ENCODE peak calls at places on chromosomes 4 and X, in four cellular contexts. One of them, this sample, is unnamed.

GRCh38 chr4:70437212-70437611 is 34.8 kb upstream of the MUC7 start:
- DNase-seq in stimulated activated CD4-positive, alpha-beta T cell treated with anti-CD3 and anti-CD28 coated beads, Interleukin-4, amount 100 ng/mL, for 24 hours: no peak
- DNase-seq in HT1080: no peak
- DNase-seq in Calu3: no peak
- DNase-seq in this sample: no peak

GRCh38 chrX:21691512-21692018 is 33.4 kb upstream of the KLHL34 start:
- DNase-seq in Calu3: no peak
- DNase-seq in HT1080: peak
- DNase-seq in stimulated activated CD4-positive, alpha-beta T cell treated with anti-CD3 and anti-CD28 coated beads, Interleukin-4, amount 100 ng/mL, for 24 hours: no peak
- DNase-seq in this sample: no peak

GRCh38 chr4:7403001-7403400 is 31.7 kb downstream of the PSAPL1 start:
- DNase-seq in HT1080: no peak
- DNase-seq in stimulated activated CD4-positive, alpha-beta T cell treated with anti-CD3 and anti-CD28 coated beads, Interleukin-4, amount 100 ng/mL, for 24 hours: no peak
- DNase-seq in Calu3: peak
- DNase-seq in this sample: no peak

GRCh38 chr4:122731676-122732075 is 828 bp upstream of the BBS12 start:
- DNase-seq in stimulated activated CD4-positive, alpha-beta T cell treated with anti-CD3 and anti-CD28 coated beads, Interleukin-4, amount 100 ng/mL, for 24 hours: no peak
- DNase-seq in HT1080: no peak
- DNase-seq in Calu3: no peak
- DNase-seq in this sample: no peak

GRCh38 chr4:167219090-167219489 is 15.2 kb downstream of the SPOCK3 start:
- DNase-seq in Calu3: no peak
- DNase-seq in stimulated activated CD4-positive, alpha-beta T cell treated with anti-CD3 and anti-CD28 coated beads, Interleukin-4, amount 100 ng/mL, for 24 hours: no peak
- DNase-seq in HT1080: no peak
- DNase-seq in this sample: no peak

GRCh38 chrX:15514279-15514678 is 13.7 kb downstream of the BMX start:
- DNase-seq in Calu3: no peak
- DNase-seq in stimulated activated CD4-positive, alpha-beta T cell treated with anti-CD3 and anti-CD28 coated beads, Interleukin-4, amount 100 ng/mL, for 24 hours: no peak
- DNase-seq in HT1080: no peak
- DNase-seq in this sample: no peak

GRCh38 chr4:15914291-15914690 is 24.2 kb downstream of the FGFBP1 start:
- DNase-seq in Calu3: no peak
- DNase-seq in HT1080: peak
- DNase-seq in stimulated activated CD4-positive, alpha-beta T cell treated with anti-CD3 and anti-CD28 coated beads, Interleukin-4, amount 100 ng/mL, for 24 hours: no peak
- DNase-seq in this sample: no peak

GRCh38 chr4:72974694-72975487 is 94.6 kb downstream of the COX18 start:
- DNase-seq in stimulated activated CD4-positive, alpha-beta T cell treated with anti-CD3 and anti-CD28 coated beads, Interleukin-4, amount 100 ng/mL, for 24 hours: no peak
- DNase-seq in HT1080: no peak
- DNase-seq in Calu3: no peak
- DNase-seq in this sample: no peak

GRCh38 chr4:37717575-37717974 is 31.4 kb upstream of the RELL1 start:
- DNase-seq in stimulated activated CD4-positive, alpha-beta T cell treated with anti-CD3 and anti-CD28 coated beads, Interleukin-4, amount 100 ng/mL, for 24 hours: no peak
- DNase-seq in Calu3: no peak
- DNase-seq in HT1080: peak
- DNase-seq in this sample: no peak

GRCh38 chr4:141133146-141134006 is at the start of gene RNF150:
- DNase-seq in Calu3: peak
- DNase-seq in HT1080: peak
- DNase-seq in stimulated activated CD4-positive, alpha-beta T cell treated with anti-CD3 and anti-CD28 coated beads, Interleukin-4, amount 100 ng/mL, for 24 hours: peak
- DNase-seq in this sample: peak

GRCh38 chr4:147587061-147587460 is 30.1 kb upstream of the TMEM184C start:
- DNase-seq in HT1080: no peak
- DNase-seq in Calu3: no peak
- DNase-seq in stimulated activated CD4-positive, alpha-beta T cell treated with anti-CD3 and anti-CD28 coated beads, Interleukin-4, amount 100 ng/mL, for 24 hours: no peak
- DNase-seq in this sample: no peak

GRCh38 chr4:76896731-76897521 is 1.0 kb downstream of the SOWAHB start:
- DNase-seq in Calu3: peak
- DNase-seq in stimulated activated CD4-positive, alpha-beta T cell treated with anti-CD3 and anti-CD28 coated beads, Interleukin-4, amount 100 ng/mL, for 24 hours: peak
- DNase-seq in HT1080: no peak
- DNase-seq in this sample: peak

GRCh38 chr4:85452073-85452764 is 22.7 kb upstream of the ARHGAP24 start:
- DNase-seq in HT1080: no peak
- DNase-seq in stimulated activated CD4-positive, alpha-beta T cell treated with anti-CD3 and anti-CD28 coated beads, Interleukin-4, amount 100 ng/mL, for 24 hours: no peak
- DNase-seq in Calu3: no peak
- DNase-seq in this sample: no peak

GRCh38 chr4:80295841-80296240 is 29.4 kb downstream of the FGF5 start:
- DNase-seq in HT1080: no peak
- DNase-seq in stimulated activated CD4-positive, alpha-beta T cell treated with anti-CD3 and anti-CD28 coated beads, Interleukin-4, amount 100 ng/mL, for 24 hours: no peak
- DNase-seq in Calu3: no peak
- DNase-seq in this sample: no peak

GRCh38 chr4:107202744-107203143 is 166.6 kb upstream of the DKK2 start:
- DNase-seq in stimulated activated CD4-positive, alpha-beta T cell treated with anti-CD3 and anti-CD28 coated beads, Interleukin-4, amount 100 ng/mL, for 24 hours: no peak
- DNase-seq in HT1080: no peak
- DNase-seq in Calu3: no peak
- DNase-seq in this sample: no peak

GRCh38 chrX:17291998-17292658 is 82.9 kb upstream of the NHS start:
- DNase-seq in stimulated activated CD4-positive, alpha-beta T cell treated with anti-CD3 and anti-CD28 coated beads, Interleukin-4, amount 100 ng/mL, for 24 hours: no peak
- DNase-seq in HT1080: no peak
- DNase-seq in Calu3: no peak
- DNase-seq in this sample: no peak

GRCh38 chr4:48331577-48332340 is 9.6 kb upstream of the SLAIN2 start:
- DNase-seq in stimulated activated CD4-positive, alpha-beta T cell treated with anti-CD3 and anti-CD28 coated beads, Interleukin-4, amount 100 ng/mL, for 24 hours: no peak
- DNase-seq in HT1080: peak
- DNase-seq in Calu3: no peak
- DNase-seq in this sample: no peak

GRCh38 chrX:18424482-18425198 is 768 bp upstream of the CDKL5 start:
- DNase-seq in Calu3: no peak
- DNase-seq in HT1080: peak
- DNase-seq in stimulated activated CD4-positive, alpha-beta T cell treated with anti-CD3 and anti-CD28 coated beads, Interleukin-4, amount 100 ng/mL, for 24 hours: peak
- DNase-seq in this sample: peak

GRCh38 chr4:121228851-121229250 is 64.7 kb upstream of the TNIP3 start:
- DNase-seq in Calu3: no peak
- DNase-seq in stimulated activated CD4-positive, alpha-beta T cell treated with anti-CD3 and anti-CD28 coated beads, Interleukin-4, amount 100 ng/mL, for 24 hours: no peak
- DNase-seq in HT1080: no peak
- DNase-seq in this sample: no peak

GRCh38 chr4:18110099-18110498 is 88.5 kb upstream of the LCORL start:
- DNase-seq in stimulated activated CD4-positive, alpha-beta T cell treated with anti-CD3 and anti-CD28 coated beads, Interleukin-4, amount 100 ng/mL, for 24 hours: no peak
- DNase-seq in Calu3: no peak
- DNase-seq in HT1080: no peak
- DNase-seq in this sample: no peak

GRCh38 chrX:1249101-1249887 is 19.3 kb upstream of the CSF2RA start:
- DNase-seq in Calu3: peak
- DNase-seq in HT1080: peak
- DNase-seq in stimulated activated CD4-positive, alpha-beta T cell treated with anti-CD3 and anti-CD28 coated beads, Interleukin-4, amount 100 ng/mL, for 24 hours: peak
- DNase-seq in this sample: peak

GRCh38 chr4:47203593-47203992 is 172.2 kb downstream of the GABRB1 start:
- DNase-seq in stimulated activated CD4-positive, alpha-beta T cell treated with anti-CD3 and anti-CD28 coated beads, Interleukin-4, amount 100 ng/mL, for 24 hours: no peak
- DNase-seq in HT1080: no peak
- DNase-seq in Calu3: no peak
- DNase-seq in this sample: no peak

GRCh38 chrX:114611018-114611619 is 27.2 kb downstream of the HTR2C start:
- DNase-seq in HT1080: peak
- DNase-seq in stimulated activated CD4-positive, alpha-beta T cell treated with anti-CD3 and anti-CD28 coated beads, Interleukin-4, amount 100 ng/mL, for 24 hours: peak
- DNase-seq in Calu3: peak
- DNase-seq in this sample: peak

GRCh38 chr4:41120297-41121217 is 93.8 kb downstream of the APBB2 start:
- DNase-seq in stimulated activated CD4-positive, alpha-beta T cell treated with anti-CD3 and anti-CD28 coated beads, Interleukin-4, amount 100 ng/mL, for 24 hours: no peak
- DNase-seq in Calu3: no peak
- DNase-seq in HT1080: no peak
- DNase-seq in this sample: no peak

GRCh38 chr4:5050520-5050955 is 742 bp upstream of the STK32B start:
- DNase-seq in stimulated activated CD4-positive, alpha-beta T cell treated with anti-CD3 and anti-CD28 coated beads, Interleukin-4, amount 100 ng/mL, for 24 hours: no peak
- DNase-seq in HT1080: peak
- DNase-seq in Calu3: peak
- DNase-seq in this sample: peak

This sample was measured in GM06990.